ENCODE peak calls at places on chromosomes 1 and 21, in four cellular contexts. D is neural crest cell, M is HCT116, F is GM12865. R is an unnamed sample.

GRCh38 chr1:184028854-184029623 is 8.5 kb downstream of the COLGALT2 start:
- DNase-seq in D (no peak), M (no peak), F (no peak), R (no peak)

GRCh38 chr1:59393211-59394180 is 96.6 kb downstream of the FGGY start:
- DNase-seq in D (peak), M (no peak), F (no peak), R (no peak)

GRCh38 chr1:205658943-205659581 is 21.2 kb downstream of the SLC45A3 start:
- DNase-seq in D (peak), M (no peak), F (peak), R (peak)

GRCh38 chr1:234107416-234108021 is 203.0 kb downstream of the SLC35F3 start:
- DNase-seq in D (no peak), M (no peak), F (no peak), R (no peak)

GRCh38 chr1:6625579-6626149 is 996 bp downstream of the THAP3 start:
- DNase-seq in D (peak), M (no peak), F (peak), R (no peak)

GRCh38 chr21:17869115-17869514 is 50.0 kb upstream of the C21orf91 start:
- DNase-seq in D (no peak), M (no peak), F (no peak), R (no peak)

GRCh38 chr1:61639218-61639617 is 85.7 kb downstream of the TM2D1 start:
- DNase-seq in D (no peak), M (no peak), F (no peak), R (no peak)

GRCh38 chr1:28112388-28113311 is 24.2 kb upstream of the EYA3 start:
- DNase-seq in D (no peak), M (peak), F (peak), R (no peak)

GRCh38 chr1:109640285-109640865 is 15.5 kb upstream of the GSTM4 start:
- DNase-seq in D (peak), M (no peak), F (peak), R (peak)

GRCh38 chr1:203202431-203203245 is 16.1 kb upstream of the CHI3L1 start:
- DNase-seq in D (no peak), M (no peak), F (no peak), R (no peak)

GRCh38 chr21:40732998-40733397 is 114.0 kb downstream of the DSCAM start:
- DNase-seq in D (no peak), M (no peak), F (no peak), R (no peak)

GRCh38 chr1:47986741-47987140 is 10.4 kb downstream of the TRABD2B start:
- DNase-seq in D (no peak), M (no peak), F (no peak), R (no peak)

GRCh38 chr1:24890861-24891260 is 39.2 kb downstream of the RUNX3 start:
- DNase-seq in D (no peak), M (no peak), F (no peak), R (no peak)

GRCh38 chr1:229893762-229894444 is 173.1 kb upstream of the GALNT2 start:
- DNase-seq in D (no peak), M (no peak), F (no peak), R (no peak)

GRCh38 chr1:65812065-65812464 is 19.4 kb downstream of the PDE4B start:
- DNase-seq in D (no peak), M (peak), F (peak), R (peak)
- TF ChIP-seq CTCF in D (no peak), M (no peak), F (no peak), R (no peak)

GRCh38 chr1:201656670-201657032 is 117.7 kb downstream of the NAV1 start:
- DNase-seq in D (no peak), M (no peak), F (no peak), R (no peak)

GRCh38 chr1:201653238-201653637 is 114.3 kb downstream of the NAV1 start:
- DNase-seq in D (no peak), M (no peak), F (peak), R (no peak)

GRCh38 chr1:201653883-201654282 is 115.0 kb downstream of the NAV1 start:
- DNase-seq in D (no peak), M (no peak), F (no peak), R (no peak)

GRCh38 chr1:201655910-201656669 is 117.2 kb downstream of the NAV1 start:
- DNase-seq in D (no peak), M (no peak), F (no peak), R (no peak)

GRCh38 chr1:201655243-201655642 is 116.3 kb downstream of the NAV1 start:
- DNase-seq in D (no peak), M (no peak), F (no peak), R (no peak)
- TF ChIP-seq CTCF in D (no peak), M (no peak), F (no peak), R (no peak)

DNA sequence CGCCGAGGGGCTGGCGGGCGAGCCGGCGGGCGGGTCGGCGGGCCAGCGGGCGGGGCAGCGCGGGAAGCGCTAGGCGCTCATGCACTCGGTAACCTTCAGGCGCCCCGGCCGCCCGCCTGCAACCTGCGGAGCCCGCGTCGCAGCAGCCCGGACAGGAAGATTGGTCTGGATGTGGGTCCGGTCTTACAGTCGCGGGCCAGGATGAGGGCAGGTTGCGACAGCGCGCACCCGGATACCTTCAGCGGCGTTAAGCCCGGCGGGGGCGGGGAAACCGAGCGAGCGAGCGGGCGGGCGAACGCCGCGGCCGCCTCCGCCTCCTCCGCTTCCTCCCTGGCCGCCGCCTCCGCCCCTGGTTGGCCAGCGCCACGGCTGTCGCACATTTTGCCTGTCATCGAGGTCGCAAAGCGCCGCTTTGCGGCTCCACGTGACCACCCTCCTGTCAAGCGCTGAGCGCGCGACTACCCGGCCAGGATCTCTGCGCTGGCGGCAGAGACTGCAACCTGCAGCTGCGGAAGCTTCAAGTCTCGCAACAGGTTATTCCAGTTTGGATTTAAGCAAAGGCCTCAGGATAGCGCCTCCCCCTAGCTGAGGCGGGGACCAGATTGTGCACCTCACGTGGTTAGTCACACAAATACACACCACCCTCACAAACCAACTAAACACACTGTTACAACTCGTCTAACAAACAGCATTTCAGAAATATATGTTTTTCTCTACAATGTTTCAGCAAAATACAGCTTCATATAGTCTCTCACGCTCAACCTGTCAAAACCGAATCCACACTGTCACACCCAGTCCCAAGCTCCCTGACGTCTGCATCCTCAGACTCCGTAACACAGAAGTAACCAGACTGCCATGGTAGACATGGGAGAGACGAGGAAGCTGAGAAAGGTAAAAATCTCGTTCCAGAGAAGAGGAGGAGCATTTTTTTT is at the start of gene FAF1:
- DNase-seq in D (peak), M (peak), F (peak), R (peak)
- TF ChIP-seq CTCF in D (peak), M (peak), F (peak), R (no peak)

GRCh38 chr1:40040511-40041465 is at the start of gene CAP1:
- DNase-seq in D (peak), M (peak), F (peak), R (peak)

GRCh38 chr1:40041466-40041838 is 923 bp downstream of the CAP1 start:
- DNase-seq in D (no peak), M (no peak), F (no peak), R (no peak)

GRCh38 chr1:40038693-40039092 is 1.8 kb upstream of the CAP1 start:
- DNase-seq in D (no peak), M (no peak), F (no peak), R (no peak)

GRCh38 chr1:40039757-40040510 is 595 bp upstream of the CAP1 start:
- DNase-seq in D (peak), M (peak), F (peak), R (peak)

GRCh38 chr1:40039245-40039756 is 1.2 kb upstream of the CAP1 start:
- DNase-seq in D (no peak), M (no peak), F (peak), R (peak)
- TF ChIP-seq CTCF in D (peak), M (no peak), F (no peak), R (peak)

DNA sequence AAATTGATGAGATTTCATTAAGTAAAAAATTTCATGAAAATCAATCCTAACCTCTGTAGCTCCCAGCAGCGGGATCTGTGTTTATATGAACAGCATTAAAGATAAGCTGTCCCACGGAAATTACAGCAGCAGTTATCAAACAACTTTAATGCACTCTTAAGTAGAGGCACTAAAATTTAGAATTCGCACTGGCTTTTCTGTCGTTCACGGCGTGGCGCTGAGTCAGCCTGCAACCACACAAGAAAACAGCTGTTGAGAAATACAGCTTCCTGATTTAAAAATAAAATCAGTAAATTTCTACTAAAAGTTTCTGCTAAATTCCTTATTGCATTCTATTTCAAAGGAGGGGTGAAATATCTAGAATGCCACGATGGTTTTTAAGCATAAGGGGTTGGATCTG is 100.0 kb upstream of the TIAM1 start:
- DNase-seq in D (no peak), M (no peak), F (no peak), R (no peak)
- TF ChIP-seq CTCF in D (no peak), M (no peak), F (no peak), R (no peak)

DNA sequence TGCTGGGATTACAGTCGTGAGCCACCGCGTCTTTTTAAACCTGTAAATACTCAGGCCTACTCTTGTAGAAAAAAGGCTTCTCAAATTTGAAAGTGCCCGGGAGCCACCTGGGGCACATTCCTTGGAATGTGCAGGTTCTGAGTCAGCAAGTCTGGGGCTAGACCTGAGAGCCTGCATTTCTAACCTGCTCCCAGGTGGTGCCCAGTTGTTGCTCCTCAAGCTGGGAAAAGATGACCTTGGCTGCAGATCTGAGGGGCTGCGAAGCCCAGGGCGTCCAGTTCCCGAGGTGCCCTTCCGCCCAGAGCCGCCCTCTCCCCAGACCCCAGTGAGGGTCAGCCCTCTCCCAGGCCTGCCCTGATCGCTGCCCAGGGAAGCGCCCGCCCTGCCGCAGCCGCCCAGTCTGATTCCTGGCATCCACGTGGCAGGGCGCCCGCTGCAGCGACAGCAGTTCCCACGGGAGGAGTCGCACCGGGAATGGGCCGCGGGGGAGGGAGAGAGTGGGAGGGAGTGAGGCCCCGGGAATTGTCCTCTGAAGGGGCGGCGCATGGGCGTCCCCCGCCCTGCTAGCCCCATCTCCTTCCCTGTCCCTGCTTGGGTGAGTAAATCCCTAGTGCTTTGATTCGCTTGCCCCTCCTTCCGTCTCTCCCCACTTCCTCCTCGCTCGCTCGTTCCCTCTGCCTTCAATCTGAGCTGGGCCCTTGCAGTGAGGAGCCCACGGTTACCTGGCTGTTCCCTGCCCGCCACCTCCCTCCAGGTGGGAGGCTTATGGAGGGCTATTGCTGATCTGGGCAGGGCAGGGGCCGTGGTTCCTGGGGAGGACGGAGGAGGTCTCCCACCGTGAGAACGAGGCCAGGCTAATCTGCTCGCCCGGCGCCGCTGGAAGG is 18.8 kb upstream of the TENT5B start:
- DNase-seq in D (no peak), M (peak), F (no peak), R (no peak)
- TF ChIP-seq CTCF in D (no peak), M (no peak), F (no peak), R (no peak)

GRCh38 chr1:160149235-160149634 is 2.2 kb upstream of the ATP1A4 start:
- DNase-seq in D (no peak), M (no peak), F (no peak), R (no peak)
- TF ChIP-seq CTCF in D (no peak), M (no peak), F (no peak), R (no peak)